ENCODE peak calls at places on chromosomes 5 and 9, in nine cellular contexts. One of them, this sample, is unnamed.

GRCh38 chr5:171418316-171418981 is 998 bp upstream of the FGF18 start:
- DNase-seq in activated CD4-positive, alpha-beta T cell treated with anti-CD3 and anti-CD28 coated beads for 48 hours: peak
- DNase-seq in NCI-H82: peak
- DNase-seq in natural killer cell treated with Interleukin-12 subunit alpha and Interleukin-12 subunit beta and Interleukin-15 and Interleukin-18, amount 100 ng/mL, for 72 hours: peak
- DNase-seq in stimulated activated CD4-positive, alpha-beta T cell treated with anti-CD3 and anti-CD28 coated beads, TNF-alpha, amount 100 ng/mL, for 1 hour: no peak
- DNase-seq in MCF 10A: peak
- DNase-seq in anterior cingulate cortex: peak
- DNase-seq in dorsolateral prefrontal cortex: peak
- DNase-seq in effector memory CD4-positive, alpha-beta T cell: no peak
- DNase-seq in this sample: peak

GRCh38 chr5:6371079-6371810 is 7.1 kb downstream of the MED10 start:
- DNase-seq in activated CD4-positive, alpha-beta T cell treated with anti-CD3 and anti-CD28 coated beads for 48 hours: no peak
- DNase-seq in NCI-H82: no peak
- DNase-seq in natural killer cell treated with Interleukin-12 subunit alpha and Interleukin-12 subunit beta and Interleukin-15 and Interleukin-18, amount 100 ng/mL, for 72 hours: no peak
- DNase-seq in stimulated activated CD4-positive, alpha-beta T cell treated with anti-CD3 and anti-CD28 coated beads, TNF-alpha, amount 100 ng/mL, for 1 hour: no peak
- DNase-seq in MCF 10A: no peak
- DNase-seq in anterior cingulate cortex: no peak
- DNase-seq in dorsolateral prefrontal cortex: no peak
- DNase-seq in effector memory CD4-positive, alpha-beta T cell: no peak
- DNase-seq in this sample: no peak

GRCh38 chr9:124215956-124216355 is 41.8 kb upstream of the NEK6 start:
- DNase-seq in activated CD4-positive, alpha-beta T cell treated with anti-CD3 and anti-CD28 coated beads for 48 hours: no peak
- DNase-seq in NCI-H82: no peak
- DNase-seq in natural killer cell treated with Interleukin-12 subunit alpha and Interleukin-12 subunit beta and Interleukin-15 and Interleukin-18, amount 100 ng/mL, for 72 hours: no peak
- DNase-seq in stimulated activated CD4-positive, alpha-beta T cell treated with anti-CD3 and anti-CD28 coated beads, TNF-alpha, amount 100 ng/mL, for 1 hour: no peak
- DNase-seq in MCF 10A: no peak
- DNase-seq in anterior cingulate cortex: no peak
- DNase-seq in dorsolateral prefrontal cortex: no peak
- DNase-seq in effector memory CD4-positive, alpha-beta T cell: no peak
- DNase-seq in this sample: no peak

GRCh38 chr5:174837919-174838902 is 113.8 kb downstream of the MSX2 start:
- DNase-seq in activated CD4-positive, alpha-beta T cell treated with anti-CD3 and anti-CD28 coated beads for 48 hours: no peak
- DNase-seq in NCI-H82: peak
- DNase-seq in natural killer cell treated with Interleukin-12 subunit alpha and Interleukin-12 subunit beta and Interleukin-15 and Interleukin-18, amount 100 ng/mL, for 72 hours: no peak
- DNase-seq in stimulated activated CD4-positive, alpha-beta T cell treated with anti-CD3 and anti-CD28 coated beads, TNF-alpha, amount 100 ng/mL, for 1 hour: no peak
- DNase-seq in MCF 10A: peak
- DNase-seq in anterior cingulate cortex: peak
- DNase-seq in dorsolateral prefrontal cortex: no peak
- DNase-seq in effector memory CD4-positive, alpha-beta T cell: no peak
- DNase-seq in this sample: no peak

GRCh38 chr5:119036101-119036762 is 34.7 kb upstream of the DMXL1 start:
- DNase-seq in activated CD4-positive, alpha-beta T cell treated with anti-CD3 and anti-CD28 coated beads for 48 hours: no peak
- DNase-seq in NCI-H82: no peak
- DNase-seq in natural killer cell treated with Interleukin-12 subunit alpha and Interleukin-12 subunit beta and Interleukin-15 and Interleukin-18, amount 100 ng/mL, for 72 hours: no peak
- DNase-seq in stimulated activated CD4-positive, alpha-beta T cell treated with anti-CD3 and anti-CD28 coated beads, TNF-alpha, amount 100 ng/mL, for 1 hour: no peak
- DNase-seq in MCF 10A: peak
- DNase-seq in anterior cingulate cortex: no peak
- DNase-seq in dorsolateral prefrontal cortex: no peak
- DNase-seq in effector memory CD4-positive, alpha-beta T cell: no peak
- DNase-seq in this sample: no peak

GRCh38 chr9:88829276-88829675 is 162.0 kb upstream of the S1PR3 start:
- DNase-seq in activated CD4-positive, alpha-beta T cell treated with anti-CD3 and anti-CD28 coated beads for 48 hours: peak
- DNase-seq in NCI-H82: no peak
- DNase-seq in natural killer cell treated with Interleukin-12 subunit alpha and Interleukin-12 subunit beta and Interleukin-15 and Interleukin-18, amount 100 ng/mL, for 72 hours: no peak
- DNase-seq in stimulated activated CD4-positive, alpha-beta T cell treated with anti-CD3 and anti-CD28 coated beads, TNF-alpha, amount 100 ng/mL, for 1 hour: no peak
- DNase-seq in MCF 10A: no peak
- DNase-seq in anterior cingulate cortex: no peak
- DNase-seq in dorsolateral prefrontal cortex: no peak
- DNase-seq in effector memory CD4-positive, alpha-beta T cell: no peak
- DNase-seq in this sample: no peak

GRCh38 chr5:157710887-157711286 is 20.3 kb upstream of the THG1L start:
- DNase-seq in activated CD4-positive, alpha-beta T cell treated with anti-CD3 and anti-CD28 coated beads for 48 hours: no peak
- DNase-seq in NCI-H82: no peak
- DNase-seq in natural killer cell treated with Interleukin-12 subunit alpha and Interleukin-12 subunit beta and Interleukin-15 and Interleukin-18, amount 100 ng/mL, for 72 hours: no peak
- DNase-seq in stimulated activated CD4-positive, alpha-beta T cell treated with anti-CD3 and anti-CD28 coated beads, TNF-alpha, amount 100 ng/mL, for 1 hour: no peak
- DNase-seq in MCF 10A: peak
- DNase-seq in anterior cingulate cortex: no peak
- DNase-seq in dorsolateral prefrontal cortex: no peak
- DNase-seq in effector memory CD4-positive, alpha-beta T cell: no peak
- DNase-seq in this sample: no peak

GRCh38 chr5:78554595-78554994 is 94.0 kb downstream of the LHFPL2 start:
- DNase-seq in activated CD4-positive, alpha-beta T cell treated with anti-CD3 and anti-CD28 coated beads for 48 hours: no peak
- DNase-seq in NCI-H82: no peak
- DNase-seq in natural killer cell treated with Interleukin-12 subunit alpha and Interleukin-12 subunit beta and Interleukin-15 and Interleukin-18, amount 100 ng/mL, for 72 hours: no peak
- DNase-seq in stimulated activated CD4-positive, alpha-beta T cell treated with anti-CD3 and anti-CD28 coated beads, TNF-alpha, amount 100 ng/mL, for 1 hour: no peak
- DNase-seq in MCF 10A: no peak
- DNase-seq in anterior cingulate cortex: no peak
- DNase-seq in dorsolateral prefrontal cortex: no peak
- DNase-seq in effector memory CD4-positive, alpha-beta T cell: no peak
- DNase-seq in this sample: no peak

GRCh38 chr5:133408322-133408721 is 204.0 kb downstream of the FSTL4 start:
- DNase-seq in activated CD4-positive, alpha-beta T cell treated with anti-CD3 and anti-CD28 coated beads for 48 hours: no peak
- DNase-seq in NCI-H82: no peak
- DNase-seq in natural killer cell treated with Interleukin-12 subunit alpha and Interleukin-12 subunit beta and Interleukin-15 and Interleukin-18, amount 100 ng/mL, for 72 hours: no peak
- DNase-seq in stimulated activated CD4-positive, alpha-beta T cell treated with anti-CD3 and anti-CD28 coated beads, TNF-alpha, amount 100 ng/mL, for 1 hour: no peak
- DNase-seq in MCF 10A: no peak
- DNase-seq in anterior cingulate cortex: no peak
- DNase-seq in dorsolateral prefrontal cortex: no peak
- DNase-seq in effector memory CD4-positive, alpha-beta T cell: no peak
- DNase-seq in this sample: no peak

GRCh38 chr5:135448796-135449507 is 1.8 kb upstream of the DCANP1 start:
- DNase-seq in activated CD4-positive, alpha-beta T cell treated with anti-CD3 and anti-CD28 coated beads for 48 hours: no peak
- DNase-seq in NCI-H82: no peak
- DNase-seq in natural killer cell treated with Interleukin-12 subunit alpha and Interleukin-12 subunit beta and Interleukin-15 and Interleukin-18, amount 100 ng/mL, for 72 hours: no peak
- DNase-seq in stimulated activated CD4-positive, alpha-beta T cell treated with anti-CD3 and anti-CD28 coated beads, TNF-alpha, amount 100 ng/mL, for 1 hour: no peak
- DNase-seq in MCF 10A: no peak
- DNase-seq in anterior cingulate cortex: no peak
- DNase-seq in dorsolateral prefrontal cortex: no peak
- DNase-seq in effector memory CD4-positive, alpha-beta T cell: no peak
- DNase-seq in this sample: no peak

GRCh38 chr9:125747053-125747764 is at the start of gene PBX3:
- DNase-seq in activated CD4-positive, alpha-beta T cell treated with anti-CD3 and anti-CD28 coated beads for 48 hours: peak
- DNase-seq in NCI-H82: peak
- DNase-seq in natural killer cell treated with Interleukin-12 subunit alpha and Interleukin-12 subunit beta and Interleukin-15 and Interleukin-18, amount 100 ng/mL, for 72 hours: peak
- DNase-seq in stimulated activated CD4-positive, alpha-beta T cell treated with anti-CD3 and anti-CD28 coated beads, TNF-alpha, amount 100 ng/mL, for 1 hour: no peak
- DNase-seq in MCF 10A: peak
- DNase-seq in anterior cingulate cortex: no peak
- DNase-seq in dorsolateral prefrontal cortex: peak
- DNase-seq in effector memory CD4-positive, alpha-beta T cell: peak
- DNase-seq in this sample: peak

GRCh38 chr5:26054594-26054993 is 983.8 kb downstream of the CDH9 start:
- DNase-seq in activated CD4-positive, alpha-beta T cell treated with anti-CD3 and anti-CD28 coated beads for 48 hours: no peak
- DNase-seq in NCI-H82: no peak
- DNase-seq in natural killer cell treated with Interleukin-12 subunit alpha and Interleukin-12 subunit beta and Interleukin-15 and Interleukin-18, amount 100 ng/mL, for 72 hours: no peak
- DNase-seq in stimulated activated CD4-positive, alpha-beta T cell treated with anti-CD3 and anti-CD28 coated beads, TNF-alpha, amount 100 ng/mL, for 1 hour: no peak
- DNase-seq in MCF 10A: no peak
- DNase-seq in anterior cingulate cortex: no peak
- DNase-seq in dorsolateral prefrontal cortex: no peak
- DNase-seq in effector memory CD4-positive, alpha-beta T cell: no peak
- DNase-seq in this sample: no peak

GRCh38 chr9:5714501-5715401 is 85.8 kb downstream of the RIC1 start:
- DNase-seq in activated CD4-positive, alpha-beta T cell treated with anti-CD3 and anti-CD28 coated beads for 48 hours: no peak
- DNase-seq in NCI-H82: no peak
- DNase-seq in natural killer cell treated with Interleukin-12 subunit alpha and Interleukin-12 subunit beta and Interleukin-15 and Interleukin-18, amount 100 ng/mL, for 72 hours: no peak
- DNase-seq in stimulated activated CD4-positive, alpha-beta T cell treated with anti-CD3 and anti-CD28 coated beads, TNF-alpha, amount 100 ng/mL, for 1 hour: no peak
- DNase-seq in MCF 10A: peak
- DNase-seq in anterior cingulate cortex: no peak
- DNase-seq in dorsolateral prefrontal cortex: no peak
- DNase-seq in effector memory CD4-positive, alpha-beta T cell: no peak
- DNase-seq in this sample: no peak

GRCh38 chr5:125235995-125236394 is 489.6 kb upstream of the ZNF608 start:
- DNase-seq in activated CD4-positive, alpha-beta T cell treated with anti-CD3 and anti-CD28 coated beads for 48 hours: no peak
- DNase-seq in NCI-H82: no peak
- DNase-seq in natural killer cell treated with Interleukin-12 subunit alpha and Interleukin-12 subunit beta and Interleukin-15 and Interleukin-18, amount 100 ng/mL, for 72 hours: no peak
- DNase-seq in stimulated activated CD4-positive, alpha-beta T cell treated with anti-CD3 and anti-CD28 coated beads, TNF-alpha, amount 100 ng/mL, for 1 hour: no peak
- DNase-seq in MCF 10A: no peak
- DNase-seq in anterior cingulate cortex: no peak
- DNase-seq in dorsolateral prefrontal cortex: no peak
- DNase-seq in effector memory CD4-positive, alpha-beta T cell: no peak
- DNase-seq in this sample: no peak

GRCh38 chr5:82445729-82446349 is 167.7 kb upstream of the RPS23 start:
- DNase-seq in activated CD4-positive, alpha-beta T cell treated with anti-CD3 and anti-CD28 coated beads for 48 hours: no peak
- DNase-seq in NCI-H82: no peak
- DNase-seq in natural killer cell treated with Interleukin-12 subunit alpha and Interleukin-12 subunit beta and Interleukin-15 and Interleukin-18, amount 100 ng/mL, for 72 hours: no peak
- DNase-seq in stimulated activated CD4-positive, alpha-beta T cell treated with anti-CD3 and anti-CD28 coated beads, TNF-alpha, amount 100 ng/mL, for 1 hour: no peak
- DNase-seq in MCF 10A: no peak
- DNase-seq in anterior cingulate cortex: no peak
- DNase-seq in dorsolateral prefrontal cortex: no peak
- DNase-seq in effector memory CD4-positive, alpha-beta T cell: no peak
- DNase-seq in this sample: no peak

GRCh38 chr5:163869611-163870010 is 364.2 kb downstream of the MAT2B start:
- DNase-seq in activated CD4-positive, alpha-beta T cell treated with anti-CD3 and anti-CD28 coated beads for 48 hours: no peak
- DNase-seq in NCI-H82: no peak
- DNase-seq in natural killer cell treated with Interleukin-12 subunit alpha and Interleukin-12 subunit beta and Interleukin-15 and Interleukin-18, amount 100 ng/mL, for 72 hours: no peak
- DNase-seq in stimulated activated CD4-positive, alpha-beta T cell treated with anti-CD3 and anti-CD28 coated beads, TNF-alpha, amount 100 ng/mL, for 1 hour: no peak
- DNase-seq in MCF 10A: no peak
- DNase-seq in anterior cingulate cortex: no peak
- DNase-seq in dorsolateral prefrontal cortex: no peak
- DNase-seq in effector memory CD4-positive, alpha-beta T cell: no peak
- DNase-seq in this sample: no peak

GRCh38 chr5:32435416-32435815 is 9.1 kb downstream of the ZFR start:
- DNase-seq in activated CD4-positive, alpha-beta T cell treated with anti-CD3 and anti-CD28 coated beads for 48 hours: no peak
- DNase-seq in NCI-H82: no peak
- DNase-seq in natural killer cell treated with Interleukin-12 subunit alpha and Interleukin-12 subunit beta and Interleukin-15 and Interleukin-18, amount 100 ng/mL, for 72 hours: no peak
- DNase-seq in stimulated activated CD4-positive, alpha-beta T cell treated with anti-CD3 and anti-CD28 coated beads, TNF-alpha, amount 100 ng/mL, for 1 hour: no peak
- DNase-seq in MCF 10A: no peak
- DNase-seq in anterior cingulate cortex: no peak
- DNase-seq in dorsolateral prefrontal cortex: no peak
- DNase-seq in effector memory CD4-positive, alpha-beta T cell: no peak
- DNase-seq in this sample: no peak

GRCh38 chr9:109865521-109865920 is 85.5 kb downstream of the PALM2AKAP2 start:
- DNase-seq in activated CD4-positive, alpha-beta T cell treated with anti-CD3 and anti-CD28 coated beads for 48 hours: no peak
- DNase-seq in NCI-H82: no peak
- DNase-seq in natural killer cell treated with Interleukin-12 subunit alpha and Interleukin-12 subunit beta and Interleukin-15 and Interleukin-18, amount 100 ng/mL, for 72 hours: no peak
- DNase-seq in stimulated activated CD4-positive, alpha-beta T cell treated with anti-CD3 and anti-CD28 coated beads, TNF-alpha, amount 100 ng/mL, for 1 hour: no peak
- DNase-seq in MCF 10A: no peak
- DNase-seq in anterior cingulate cortex: no peak
- DNase-seq in dorsolateral prefrontal cortex: no peak
- DNase-seq in effector memory CD4-positive, alpha-beta T cell: no peak
- DNase-seq in this sample: no peak

GRCh38 chr9:14277202-14277601 is 36.7 kb downstream of the NFIB start:
- DNase-seq in activated CD4-positive, alpha-beta T cell treated with anti-CD3 and anti-CD28 coated beads for 48 hours: no peak
- DNase-seq in NCI-H82: no peak
- DNase-seq in natural killer cell treated with Interleukin-12 subunit alpha and Interleukin-12 subunit beta and Interleukin-15 and Interleukin-18, amount 100 ng/mL, for 72 hours: no peak
- DNase-seq in stimulated activated CD4-positive, alpha-beta T cell treated with anti-CD3 and anti-CD28 coated beads, TNF-alpha, amount 100 ng/mL, for 1 hour: no peak
- DNase-seq in MCF 10A: peak
- DNase-seq in anterior cingulate cortex: no peak
- DNase-seq in dorsolateral prefrontal cortex: no peak
- DNase-seq in effector memory CD4-positive, alpha-beta T cell: no peak
- DNase-seq in this sample: no peak

GRCh38 chr9:105127863-105128220 is 116.6 kb upstream of the SLC44A1 start:
- DNase-seq in activated CD4-positive, alpha-beta T cell treated with anti-CD3 and anti-CD28 coated beads for 48 hours: peak
- DNase-seq in NCI-H82: no peak
- DNase-seq in natural killer cell treated with Interleukin-12 subunit alpha and Interleukin-12 subunit beta and Interleukin-15 and Interleukin-18, amount 100 ng/mL, for 72 hours: no peak
- DNase-seq in stimulated activated CD4-positive, alpha-beta T cell treated with anti-CD3 and anti-CD28 coated beads, TNF-alpha, amount 100 ng/mL, for 1 hour: peak
- DNase-seq in MCF 10A: peak
- DNase-seq in anterior cingulate cortex: no peak
- DNase-seq in dorsolateral prefrontal cortex: no peak
- DNase-seq in effector memory CD4-positive, alpha-beta T cell: peak
- DNase-seq in this sample: no peak

GRCh38 chr9:110255417-110256141 is 728 bp downstream of the TXN start:
- DNase-seq in activated CD4-positive, alpha-beta T cell treated with anti-CD3 and anti-CD28 coated beads for 48 hours: peak
- DNase-seq in NCI-H82: peak
- DNase-seq in natural killer cell treated with Interleukin-12 subunit alpha and Interleukin-12 subunit beta and Interleukin-15 and Interleukin-18, amount 100 ng/mL, for 72 hours: no peak
- DNase-seq in stimulated activated CD4-positive, alpha-beta T cell treated with anti-CD3 and anti-CD28 coated beads, TNF-alpha, amount 100 ng/mL, for 1 hour: no peak
- DNase-seq in MCF 10A: peak
- DNase-seq in anterior cingulate cortex: peak
- DNase-seq in dorsolateral prefrontal cortex: peak
- DNase-seq in effector memory CD4-positive, alpha-beta T cell: peak
- DNase-seq in this sample: peak

GRCh38 chr9:115551396-115551795 is 433.4 kb upstream of the TNC start:
- DNase-seq in activated CD4-positive, alpha-beta T cell treated with anti-CD3 and anti-CD28 coated beads for 48 hours: no peak
- DNase-seq in NCI-H82: no peak
- DNase-seq in natural killer cell treated with Interleukin-12 subunit alpha and Interleukin-12 subunit beta and Interleukin-15 and Interleukin-18, amount 100 ng/mL, for 72 hours: no peak
- DNase-seq in stimulated activated CD4-positive, alpha-beta T cell treated with anti-CD3 and anti-CD28 coated beads, TNF-alpha, amount 100 ng/mL, for 1 hour: no peak
- DNase-seq in MCF 10A: no peak
- DNase-seq in anterior cingulate cortex: no peak
- DNase-seq in dorsolateral prefrontal cortex: no peak
- DNase-seq in effector memory CD4-positive, alpha-beta T cell: no peak
- DNase-seq in this sample: no peak

GRCh38 chr5:160054831-160055230 is 45.9 kb downstream of the TTC1 start:
- DNase-seq in activated CD4-positive, alpha-beta T cell treated with anti-CD3 and anti-CD28 coated beads for 48 hours: no peak
- DNase-seq in NCI-H82: no peak
- DNase-seq in natural killer cell treated with Interleukin-12 subunit alpha and Interleukin-12 subunit beta and Interleukin-15 and Interleukin-18, amount 100 ng/mL, for 72 hours: no peak
- DNase-seq in stimulated activated CD4-positive, alpha-beta T cell treated with anti-CD3 and anti-CD28 coated beads, TNF-alpha, amount 100 ng/mL, for 1 hour: no peak
- DNase-seq in MCF 10A: peak
- DNase-seq in anterior cingulate cortex: no peak
- DNase-seq in dorsolateral prefrontal cortex: no peak
- DNase-seq in effector memory CD4-positive, alpha-beta T cell: no peak
- DNase-seq in this sample: no peak

GRCh38 chr5:553874-554273 is 29.6 kb upstream of the SLC9A3 start:
- DNase-seq in activated CD4-positive, alpha-beta T cell treated with anti-CD3 and anti-CD28 coated beads for 48 hours: no peak
- DNase-seq in NCI-H82: no peak
- DNase-seq in natural killer cell treated with Interleukin-12 subunit alpha and Interleukin-12 subunit beta and Interleukin-15 and Interleukin-18, amount 100 ng/mL, for 72 hours: no peak
- DNase-seq in stimulated activated CD4-positive, alpha-beta T cell treated with anti-CD3 and anti-CD28 coated beads, TNF-alpha, amount 100 ng/mL, for 1 hour: no peak
- DNase-seq in MCF 10A: peak
- DNase-seq in anterior cingulate cortex: no peak
- DNase-seq in dorsolateral prefrontal cortex: no peak
- DNase-seq in effector memory CD4-positive, alpha-beta T cell: no peak
- DNase-seq in this sample: no peak

GRCh38 chr9:37324691-37325490 is 97.6 kb upstream of the GRHPR start:
- DNase-seq in activated CD4-positive, alpha-beta T cell treated with anti-CD3 and anti-CD28 coated beads for 48 hours: no peak
- DNase-seq in NCI-H82: peak
- DNase-seq in natural killer cell treated with Interleukin-12 subunit alpha and Interleukin-12 subunit beta and Interleukin-15 and Interleukin-18, amount 100 ng/mL, for 72 hours: no peak
- DNase-seq in stimulated activated CD4-positive, alpha-beta T cell treated with anti-CD3 and anti-CD28 coated beads, TNF-alpha, amount 100 ng/mL, for 1 hour: no peak
- DNase-seq in MCF 10A: no peak
- DNase-seq in anterior cingulate cortex: no peak
- DNase-seq in dorsolateral prefrontal cortex: no peak
- DNase-seq in effector memory CD4-positive, alpha-beta T cell: no peak
- DNase-seq in this sample: peak

GRCh38 chr5:74587300-74587699 is 53.2 kb downstream of the ENC1 start:
- DNase-seq in activated CD4-positive, alpha-beta T cell treated with anti-CD3 and anti-CD28 coated beads for 48 hours: no peak
- DNase-seq in NCI-H82: no peak
- DNase-seq in natural killer cell treated with Interleukin-12 subunit alpha and Interleukin-12 subunit beta and Interleukin-15 and Interleukin-18, amount 100 ng/mL, for 72 hours: no peak
- DNase-seq in stimulated activated CD4-positive, alpha-beta T cell treated with anti-CD3 and anti-CD28 coated beads, TNF-alpha, amount 100 ng/mL, for 1 hour: no peak
- DNase-seq in MCF 10A: no peak
- DNase-seq in anterior cingulate cortex: no peak
- DNase-seq in dorsolateral prefrontal cortex: no peak
- DNase-seq in effector memory CD4-positive, alpha-beta T cell: no peak
- DNase-seq in this sample: no peak